ENCODE peak calls at places on chromosomes 11 and 22, in ten cellular contexts. B is IMR-90; H is WERI-Rb-1; P is GM23338; V is neural progenitor cell; L is CD8-positive, alpha-beta T cell; A is colonic mucosa; X is cardiac muscle cell; N is suprapubic skin; Q is Caco-2. U is an unnamed sample.
A peak's percentile ranks its signal among the peaks of the same experiment; 100 is the strongest.

GRCh38 chr22:31082606-31083376 is 1.7 kb downstream of the SMTN start:
- DNase-seq in Q (peak; percentile 83), P (peak; percentile 79), B (peak; percentile 64), N (peak; percentile 82), L (peak; percentile 64), H (peak; percentile 86), X (peak; percentile 61), V (peak; percentile 45), A (peak; percentile 92), U (peak; percentile 87)

GRCh38 chr11:62132689-62133293 is 9.0 kb downstream of the INCENP start:
- DNase-seq in H (no peak), P (no peak), N (no peak), L (no peak), Q (no peak), B (no peak), V (no peak), A (no peak), X (no peak), U (no peak)

GRCh38 chr11:19679952-19680823 is 32.4 kb upstream of the NAV2 start:
- DNase-seq in Q (no peak), N (peak; percentile 91), L (no peak), A (peak; percentile 66), B (peak; percentile 99), H (no peak), V (peak; percentile 44), P (peak; percentile 59), X (peak; percentile 25), U (peak; percentile 86)

GRCh38 chr11:9956483-9956882 is 292.6 kb downstream of the SWAP70 start:
- DNase-seq in B (peak; percentile 41), N (no peak), X (no peak), L (no peak), Q (no peak), A (no peak), P (no peak), H (no peak), V (no peak), U (no peak)

GRCh38 chr11:75195164-75195962 is 44.5 kb downstream of the SLCO2B1 start:
- DNase-seq in Q (no peak), N (no peak), H (no peak), X (no peak), P (no peak), L (no peak), B (no peak), V (no peak), A (peak; percentile 40), U (peak; percentile 45)

GRCh38 chr22:48539261-48539660 is 1288.4 kb downstream of the BRD1 start:
- DNase-seq in X (no peak), A (no peak), P (no peak), B (no peak), L (no peak), N (no peak), Q (no peak), V (no peak), H (no peak), U (no peak)

GRCh38 chr11:69202511-69203221 is 46.9 kb downstream of the SMIM38 start:
- DNase-seq in N (peak; percentile 74), B (no peak), X (no peak), Q (no peak), V (no peak), H (no peak), P (no peak), A (no peak), L (no peak), U (peak; percentile 32)

GRCh38 chr22:22343603-22344276 is 99.2 kb downstream of the VPREB1 start:
- DNase-seq in Q (no peak), H (no peak), N (no peak), X (no peak), L (no peak), B (no peak), V (no peak), A (peak; percentile 19), P (no peak), U (no peak)

GRCh38 chr11:114059984-114060401 is 482 bp downstream of the ZBTB16 start:
- DNase-seq in P (peak; percentile 53), Q (peak; percentile 55), L (no peak), H (no peak), A (peak; percentile 58), B (no peak), V (peak; percentile 75), X (peak; percentile 53), N (no peak), U (peak; percentile 69)

GRCh38 chr11:114057605-114058004 is 1.9 kb upstream of the ZBTB16 start:
- DNase-seq in L (no peak), P (no peak), V (peak; percentile 67), B (no peak), Q (no peak), A (no peak), N (peak; percentile 29), H (no peak), X (no peak), U (no peak)

GRCh38 chr11:114058026-114058706 is 1.3 kb upstream of the ZBTB16 start:
- DNase-seq in X (peak; percentile 57), P (peak; percentile 61), B (no peak), H (no peak), L (no peak), Q (no peak), A (no peak), N (peak; percentile 72), V (peak; percentile 65), U (peak; percentile 78)

GRCh38 chr11:114059278-114059983 is at the start of gene ZBTB16:
- DNase-seq in A (peak; percentile 85), Q (peak; percentile 88), B (no peak), N (peak; percentile 93), V (peak; percentile 95), L (peak; percentile 71), X (peak; percentile 87), H (peak; percentile 47), P (peak; percentile 92), U (peak; percentile 90)

GRCh38 chr11:114058871-114059277 is 637 bp upstream of the ZBTB16 start:
- DNase-seq in X (no peak), Q (no peak), B (no peak), L (no peak), P (peak; percentile 57), V (peak; percentile 62), A (no peak), N (no peak), H (no peak), U (peak; percentile 60)
- H3K4me3 ChIP-seq in X (peak overlapping the region; percentile 85), Q (peak overlapping the region; percentile 78), B (no peak overlapping the region), L (peak overlapping the region; percentile 49), P (peak overlapping the region; percentile 67), V (peak overlapping the region; percentile 70), A (peak overlapping the region; percentile 76), N (peak overlapping the region; percentile 91), H (peak overlapping the region; percentile 37), U (peak overlapping the region; percentile 74)

GRCh38 chr11:93694586-93694985 is 33.1 kb downstream of the CEP295 start:
- DNase-seq in A (no peak), B (no peak), P (no peak), X (no peak), L (no peak), N (no peak), Q (no peak), H (no peak), V (no peak), U (no peak)
- H3K36me3 ChIP-seq in A (peaks cover 8% of the 10 kb centered on the region), B (peaks cover 13% of the 10 kb centered on the region), P (peaks cover 54% of the 10 kb centered on the region), X (peaks cover 71% of the 10 kb centered on the region), L (peaks cover 40% of the 10 kb centered on the region), N (peaks cover 85% of the 10 kb centered on the region), Q (peaks cover 5% of the 10 kb centered on the region), H (peaks cover 84% of the 10 kb centered on the region), V (peaks cover 42% of the 10 kb centered on the region), U (peaks cover 78% of the 10 kb centered on the region)

GRCh38 chr22:45341503-45341902 is 31.8 kb downstream of the FAM118A start:
- DNase-seq in Q (no peak), A (no peak), L (no peak), H (no peak), P (no peak), B (no peak), X (peak; percentile 69), V (no peak), N (no peak), U (no peak)

GRCh38 chr22:45343143-45343542 is 33.4 kb downstream of the FAM118A start:
- DNase-seq in B (no peak), Q (no peak), P (no peak), A (no peak), V (no peak), X (no peak), H (no peak), N (no peak), L (no peak), U (no peak)

GRCh38 chr22:45338795-45339194 is 29.1 kb downstream of the FAM118A start:
- DNase-seq in H (no peak), L (no peak), V (no peak), Q (no peak), X (no peak), N (no peak), B (no peak), A (no peak), P (no peak), U (no peak)

GRCh38 chr22:45340323-45340722 is 30.6 kb downstream of the FAM118A start:
- DNase-seq in X (no peak), N (no peak), A (no peak), B (no peak), P (no peak), H (no peak), L (no peak), V (no peak), Q (no peak), U (no peak)

DNA sequence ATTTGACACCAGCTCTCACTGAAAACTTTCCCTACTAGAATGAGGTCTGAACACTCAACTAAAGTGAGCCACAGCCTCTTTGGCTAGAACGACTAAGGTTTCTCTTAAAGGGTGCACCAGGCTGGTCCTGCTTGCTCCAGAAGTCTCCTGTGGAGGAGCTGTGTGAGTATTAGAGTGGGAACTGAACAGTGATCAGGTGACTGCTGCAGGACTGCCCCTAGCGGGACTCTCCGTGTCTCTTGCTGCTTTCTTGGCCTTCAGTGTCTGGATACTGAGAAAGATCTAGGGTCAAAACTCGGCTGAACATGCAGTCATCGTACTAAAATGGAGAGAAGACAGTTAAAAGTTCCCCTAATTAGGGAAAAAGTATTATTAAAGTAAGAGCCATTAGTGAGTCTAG is 34.6 kb downstream of the FAM118A start:
- DNase-seq in L (no peak), V (peak; percentile 48), X (peak; percentile 42), H (peak; percentile 36), B (no peak), N (no peak), Q (peak; percentile 62), P (peak; percentile 26), A (no peak), U (peak; percentile 52)
- TF ChIP-seq CTCF in L (no peak), V (peak; percentile 32), X (no peak), H (peak; percentile 49), B (no peak), N (no peak), Q (no peak), P (peak; percentile 7), A (no peak), U (peak; percentile 46)

GRCh38 chr11:14357843-14358728 is 897 bp downstream of the RRAS2 start:
- DNase-seq in Q (peak; percentile 90), L (peak; percentile 60), B (peak; percentile 54), H (peak; percentile 46), X (peak; percentile 88), V (peak; percentile 93), A (peak; percentile 70), N (no peak), P (peak; percentile 91), U (peak; percentile 90)

GRCh38 chr11:14360976-14361375 is 2.0 kb upstream of the RRAS2 start:
- DNase-seq in A (no peak), H (no peak), X (no peak), V (no peak), Q (no peak), P (no peak), N (no peak), L (no peak), B (no peak), U (no peak)

GRCh38 chr11:14359573-14360031 is 619 bp upstream of the RRAS2 start:
- DNase-seq in A (no peak), L (no peak), Q (no peak), B (peak; percentile 35), H (no peak), P (no peak), N (no peak), V (no peak), X (no peak), U (no peak)

GRCh38 chr11:14356342-14356741 is 2.6 kb downstream of the RRAS2 start:
- DNase-seq in Q (no peak), A (no peak), N (no peak), L (no peak), P (no peak), B (no peak), H (no peak), V (no peak), X (no peak), U (no peak)

DNA sequence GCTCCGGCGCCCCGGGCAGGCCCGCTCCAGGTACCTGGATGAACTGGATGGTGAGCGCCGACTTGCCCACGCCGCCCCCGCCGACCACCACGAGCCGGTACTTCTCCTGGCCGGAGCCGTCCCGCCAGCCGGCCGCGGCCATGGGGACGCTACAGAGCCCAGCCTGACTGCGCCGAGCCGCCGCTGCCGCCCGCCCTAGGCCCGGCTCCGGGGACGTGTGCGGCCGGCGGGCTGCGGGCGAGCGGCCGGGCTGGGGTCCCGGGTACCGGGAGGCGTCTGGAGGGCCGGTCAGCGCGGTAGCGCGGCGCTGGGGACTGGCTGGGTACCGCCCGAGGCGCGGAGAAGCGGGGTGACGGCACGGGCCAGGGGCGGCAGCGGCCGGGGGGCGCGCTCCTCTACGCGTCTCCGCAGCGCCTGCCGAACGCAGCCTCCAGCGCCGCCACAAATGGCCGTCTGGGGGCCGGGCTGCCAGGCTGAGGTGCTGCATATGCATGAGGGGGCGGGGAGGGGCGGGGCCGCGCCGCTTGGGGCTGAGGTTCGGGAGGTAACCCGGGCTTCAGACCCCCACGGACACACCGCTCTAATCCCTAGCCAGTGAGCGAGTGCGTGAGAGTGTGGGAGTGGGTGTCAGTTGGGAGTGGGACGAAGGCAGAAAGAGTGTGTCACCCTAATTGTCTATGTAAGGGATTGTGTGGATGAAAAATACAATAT is at the start of gene RRAS2:
- DNase-seq in P (peak; percentile 93), L (peak; percentile 86), N (peak; percentile 88), V (peak; percentile 94), X (peak; percentile 90), B (peak; percentile 65), H (peak; percentile 78), Q (peak; percentile 87), A (peak; percentile 82), U (peak; percentile 95)
- H3K4me3 ChIP-seq in P (peak within 1 kb of the TSS; percentile 93), L (peak within 1 kb of the TSS; percentile 66), N (peak within 1 kb of the TSS; percentile 95), V (peak within 1 kb of the TSS; percentile 97), X (peak within 1 kb of the TSS; percentile 68), B (peak within 1 kb of the TSS; percentile 73), H (peak within 1 kb of the TSS; percentile 74), Q (peak within 1 kb of the TSS; percentile 96), A (peak within 1 kb of the TSS; percentile 68), U (peak within 1 kb of the TSS; percentile 90)

U was measured in endodermal cell.